ENCODE peak calls at places on chromosome 6, in ten cellular contexts. R is MM.1S, U is adrenal gland, O is mucosa of descending colon, L is psoas muscle, X is heart right ventricle, Q is fibroblast of mammary gland, P is fibroblast of the aortic adventitia, D is neural progenitor cell, I is right atrium auricular region. Z is an unnamed sample.

GRCh38 chr6:124487778-124488431 is 474.3 kb upstream of the RNF217 start:
- DNase-seq in R (no peak), D (no peak), L (no peak), P (no peak), I (no peak), U (no peak), O (no peak), Q (peak), X (no peak), Z (peak)

GRCh38 chr6:158047120-158047518 is 65.5 kb downstream of the SYNJ2 start:
- DNase-seq in O (no peak), U (peak), Q (peak), L (peak), X (no peak), P (no peak), R (no peak), D (no peak), I (no peak), Z (no peak)

GRCh38 chr6:35328108-35328723 is 14.1 kb upstream of the PPARD start:
- DNase-seq in L (no peak), P (no peak), I (no peak), Q (no peak), D (no peak), O (no peak), X (no peak), R (peak), U (no peak), Z (no peak)

GRCh38 chr6:20703049-20703448 is 168.8 kb downstream of the CDKAL1 start:
- DNase-seq in R (no peak), I (no peak), P (no peak), L (no peak), U (no peak), O (no peak), D (no peak), Q (no peak), X (no peak), Z (no peak)

GRCh38 chr6:139485742-139486475 is 111.5 kb upstream of the CITED2 start:
- DNase-seq in O (no peak), I (no peak), D (no peak), Q (no peak), L (no peak), X (no peak), U (no peak), P (no peak), R (no peak), Z (no peak)

GRCh38 chr6:118161364-118161763 is 254.3 kb downstream of the SLC35F1 start:
- DNase-seq in L (no peak), I (no peak), Q (no peak), U (no peak), D (no peak), R (no peak), O (no peak), X (no peak), P (no peak), Z (no peak)

GRCh38 chr6:99241905-99242534 is 107.5 kb downstream of the FAXC start:
- DNase-seq in U (no peak), P (peak), I (no peak), Q (peak), O (no peak), L (no peak), X (no peak), R (peak), D (peak), Z (peak)

GRCh38 chr6:115000736-115001135 is 657.9 kb upstream of the HS3ST5 start:
- DNase-seq in P (no peak), R (no peak), D (no peak), I (no peak), U (no peak), X (no peak), L (no peak), O (no peak), Q (no peak), Z (no peak)

GRCh38 chr6:159505140-159505922 is 187.7 kb downstream of the SOD2 start:
- DNase-seq in X (peak), O (no peak), L (peak), P (peak), R (no peak), Q (no peak), U (no peak), I (peak), D (no peak), Z (no peak)

DNA sequence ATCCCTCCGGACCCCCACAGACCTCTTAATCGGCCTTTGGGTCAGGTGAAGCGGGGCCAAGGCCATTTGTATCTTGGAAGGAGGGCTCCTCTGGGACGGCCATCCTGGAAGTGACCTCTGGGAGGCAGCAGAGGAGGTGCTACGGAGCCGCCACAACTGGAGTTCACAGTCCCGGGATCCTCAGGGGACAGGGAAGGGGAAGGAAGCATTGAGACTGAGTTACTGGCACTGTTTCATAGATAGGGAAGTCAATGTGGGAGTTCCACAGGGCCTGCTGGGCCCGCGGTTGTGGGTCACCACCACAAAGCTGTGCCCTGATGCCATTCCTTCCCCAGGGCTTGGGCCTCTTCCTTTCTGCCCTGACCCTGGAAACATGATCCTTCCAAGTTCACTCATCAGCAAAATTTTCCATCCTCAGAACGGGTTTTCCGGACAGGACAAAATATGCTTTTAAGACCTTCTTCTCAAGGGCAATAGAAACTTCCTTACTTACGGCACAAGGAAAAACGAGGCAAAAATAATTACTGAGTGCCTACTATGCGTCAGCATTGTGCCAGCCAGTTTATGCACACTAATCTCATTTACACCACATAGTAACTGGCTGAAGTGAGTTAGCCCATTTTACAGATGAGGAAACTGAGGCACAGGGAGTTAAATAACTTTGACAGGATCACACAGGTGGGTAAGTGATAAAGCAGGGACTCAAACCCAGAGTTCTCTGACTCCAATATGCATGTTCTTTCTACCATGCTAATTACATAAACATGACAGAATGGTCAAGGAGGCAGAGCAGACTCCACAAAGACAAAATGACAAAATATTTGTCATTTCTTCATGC is 143.8 kb downstream of the UNC5CL start:
- DNase-seq in I (no peak), X (peak), L (peak), D (peak), R (no peak), P (peak), Q (peak), U (peak), O (peak), Z (no peak)
- TF ChIP-seq CTCF in I (peak), X (peak), L (peak), D (peak), R (no peak), P (peak), Q (peak), U (peak), O (peak), Z (peak)

DNA sequence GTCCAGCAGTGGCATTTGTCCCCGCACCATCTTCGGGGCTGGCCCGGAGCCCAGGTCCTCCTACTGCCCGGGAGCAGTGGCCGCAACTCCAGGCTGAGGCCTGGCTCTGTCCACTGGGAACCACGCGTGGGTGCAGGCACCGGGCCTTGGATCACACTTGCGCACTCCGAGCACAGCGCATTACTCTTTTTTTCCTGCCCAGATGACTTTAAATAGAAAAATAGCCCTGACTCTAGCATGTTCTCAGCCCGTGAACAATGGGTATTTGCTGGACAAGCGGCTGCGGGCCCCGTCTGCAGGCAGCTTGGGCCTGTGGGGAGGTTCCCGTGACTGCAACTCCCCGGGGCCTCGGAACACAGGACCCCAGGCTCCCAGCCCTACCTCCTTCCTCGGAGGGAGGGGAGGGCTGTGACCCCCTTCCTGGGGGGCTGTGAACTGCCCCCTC is 162.2 kb downstream of the TBXT start:
- DNase-seq in D (peak), R (no peak), I (peak), O (no peak), Q (peak), P (peak), U (peak), L (peak), X (peak), Z (peak)
- H3K4me3 ChIP-seq in D (peak), R (no peak), I (peak), O (no peak), Q (peak), P (peak), U (peak), L (peak), X (peak), Z (peak)

GRCh38 chr6:44001318-44001868 is 125.9 kb downstream of the MRPL14 start:
- DNase-seq in L (peak), D (peak), O (no peak), P (no peak), R (no peak), U (no peak), X (no peak), I (no peak), Q (no peak), Z (no peak)

GRCh38 chr6:44002071-44002590 is 125.1 kb downstream of the MRPL14 start:
- DNase-seq in X (no peak), Q (no peak), L (no peak), R (no peak), P (peak), U (no peak), I (no peak), O (no peak), D (peak), Z (peak)

GRCh38 chr6:44003345-44004061 is 123.7 kb downstream of the MRPL14 start:
- DNase-seq in Q (no peak), O (no peak), U (no peak), P (no peak), L (peak), R (peak), I (no peak), D (peak), X (no peak), Z (no peak)

GRCh38 chr6:44004136-44004535 is 123.1 kb downstream of the MRPL14 start:
- DNase-seq in P (no peak), D (no peak), O (no peak), R (no peak), X (no peak), U (no peak), I (no peak), Q (no peak), L (no peak), Z (no peak)

DNA sequence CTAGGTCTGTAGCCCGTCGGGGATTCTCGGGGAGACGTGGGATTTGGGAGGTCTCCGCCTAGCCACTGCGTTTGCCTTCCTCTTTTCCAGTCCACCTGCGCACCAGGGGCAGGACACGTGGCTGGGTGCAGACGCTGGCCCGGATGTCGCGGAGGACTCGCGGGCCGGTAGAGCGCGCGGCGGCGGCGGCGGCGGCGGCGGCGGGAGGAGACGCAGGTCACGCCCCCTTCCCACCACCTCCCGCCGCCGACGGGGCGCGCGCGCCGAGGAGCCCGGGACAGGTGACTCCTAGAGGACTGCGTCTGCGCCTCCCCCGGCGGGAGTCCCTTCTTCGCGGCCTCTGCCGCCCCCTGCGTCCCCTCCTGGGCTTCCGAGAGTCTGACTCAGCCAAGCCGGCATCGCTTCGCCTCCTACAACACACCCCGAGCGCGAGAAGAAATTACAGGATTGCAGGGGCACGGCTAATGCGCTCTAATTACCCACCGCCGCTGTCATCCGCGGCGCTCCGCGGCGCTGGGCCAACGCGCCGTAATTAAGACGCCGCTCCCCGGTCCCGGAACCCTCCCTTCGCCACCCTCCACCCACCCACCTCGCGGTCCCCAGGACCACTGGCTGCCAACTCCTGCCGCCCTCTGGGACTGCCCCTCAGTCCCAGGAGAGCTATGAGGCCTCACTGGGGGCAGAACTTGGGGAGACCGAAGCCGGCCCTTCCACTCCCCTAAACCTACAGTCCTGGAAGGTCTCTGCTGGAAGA is 124.5 kb downstream of the MRPL14 start:
- DNase-seq in I (no peak), U (peak), X (peak), R (peak), O (peak), Q (peak), P (peak), D (peak), L (peak), Z (peak)
- TF ChIP-seq CTCF in I (no peak), U (no peak), X (peak), R (peak), O (no peak), Q (no peak), P (peak), D (peak), L (peak), Z (peak)

GRCh38 chr6:28736121-28736520 is 187.7 kb downstream of the TRIM27 start:
- DNase-seq in O (no peak), Q (no peak), X (no peak), L (no peak), D (no peak), P (no peak), I (no peak), R (no peak), U (no peak), Z (no peak)
- H3K4me3 ChIP-seq in O (no peak), Q (no peak), X (no peak), L (no peak), D (no peak), P (no peak), I (no peak), R (no peak), U (no peak), Z (no peak)

DNA sequence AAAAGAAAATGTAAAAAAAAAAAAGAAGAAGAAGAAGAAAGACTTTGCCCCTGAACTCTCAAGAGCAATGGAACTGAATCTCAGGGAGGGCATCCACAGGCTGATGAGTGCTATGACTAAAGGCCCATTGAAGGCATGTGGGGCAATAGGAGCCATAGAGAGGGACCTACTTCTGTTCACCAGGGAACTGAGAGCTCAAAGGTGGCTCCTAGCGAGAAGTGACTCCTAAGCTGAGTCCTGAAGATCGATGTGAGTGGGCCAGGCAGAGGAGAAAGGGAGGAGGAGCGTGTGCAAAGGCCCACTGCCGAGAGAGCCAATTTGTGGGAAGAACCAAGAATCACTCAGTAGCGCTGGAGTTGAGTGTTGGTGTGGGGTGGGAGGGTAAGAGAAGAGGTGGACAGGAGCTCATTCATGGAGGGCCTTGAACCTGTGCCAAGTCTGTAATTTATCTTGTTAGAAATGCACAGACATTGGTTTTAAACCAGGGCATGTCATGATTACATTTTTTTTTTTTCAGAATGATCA is 67.6 kb upstream of the DSP start:
- DNase-seq in O (no peak), R (no peak), I (no peak), Q (no peak), L (no peak), D (no peak), P (no peak), X (no peak), U (no peak), Z (no peak)
- TF ChIP-seq CTCF in O (no peak), R (no peak), I (no peak), Q (no peak), L (no peak), D (no peak), P (no peak), X (no peak), U (no peak), Z (no peak)

Z was measured in retinal pigment epithelial cell.